ENCODE peak calls at places on chromosomes 6 and 20, in ten cellular contexts. I, S, P, X, D, Y, E, L, J and B are unnamed samples.

GRCh38 chr20:25318471-25319240 is 70.8 kb downstream of the PYGB start:
- DNase-seq in I (no peak), S (no peak), P (no peak), X (peak; percentile 76), D (no peak), Y (no peak), E (peak; percentile 4), L (no peak), J (no peak), B (no peak)

GRCh38 chr20:4726710-4727391 is 5.1 kb downstream of the PRND start:
- DNase-seq in I (no peak), S (peak; percentile 73), P (peak; percentile 20), X (peak; percentile 56), D (no peak), Y (no peak), E (no peak), L (no peak), J (peak; percentile 42), B (no peak)

GRCh38 chr6:128098000-128098581 is 197.2 kb upstream of the THEMIS start:
- DNase-seq in I (no peak), S (peak; percentile 52), P (no peak), X (no peak), D (no peak), Y (no peak), E (no peak), L (no peak), J (peak; percentile 18), B (no peak)

GRCh38 chr6:169913096-169913615 is 161.7 kb downstream of the ERMARD start:
- DNase-seq in I (no peak), S (no peak), P (no peak), X (no peak), D (no peak), Y (no peak), E (no peak), L (no peak), J (no peak), B (no peak)

GRCh38 chr6:68128211-68128610 is 506.9 kb upstream of the ADGRB3 start:
- DNase-seq in I (no peak), S (no peak), P (no peak), X (no peak), D (no peak), Y (no peak), E (no peak), L (no peak), J (no peak), B (no peak)

GRCh38 chr6:166591026-166591425 is 4.5 kb upstream of the RAMACL start:
- DNase-seq in I (no peak), S (no peak), P (no peak), X (no peak), D (no peak), Y (no peak), E (no peak), L (no peak), J (no peak), B (no peak)

GRCh38 chr6:119079288-119079809 is 885 bp upstream of the FAM184A start:
- DNase-seq in I (no peak), S (peak; percentile 28), P (no peak), X (no peak), D (no peak), Y (peak; percentile 43), E (no peak), L (no peak), J (peak; percentile 46), B (no peak)

GRCh38 chr6:30450908-30451818 is 38.1 kb upstream of the HLA-E start:
- DNase-seq in I (no peak), S (peak; percentile 77), P (peak; percentile 38), X (no peak), D (peak; percentile 70), Y (no peak), E (peak; percentile 27), L (peak; percentile 59), J (peak; percentile 84), B (peak; percentile 37)

GRCh38 chr6:125974214-125974866 is 12.0 kb upstream of the TRMT11 start:
- DNase-seq in I (no peak), S (peak; percentile 32), P (no peak), X (no peak), D (no peak), Y (peak; percentile 71), E (no peak), L (no peak), J (peak; percentile 66), B (no peak)

GRCh38 chr6:81476881-81477280 is 275.6 kb downstream of the TENT5A start:
- DNase-seq in I (no peak), S (peak; percentile 41), P (no peak), X (no peak), D (no peak), Y (no peak), E (no peak), L (no peak), J (peak; percentile 46), B (no peak)

GRCh38 chr6:81475646-81476045 is 276.8 kb downstream of the TENT5A start:
- DNase-seq in I (no peak), S (no peak), P (no peak), X (no peak), D (no peak), Y (no peak), E (no peak), L (no peak), J (peak; percentile 22), B (no peak)

GRCh38 chr6:81484251-81484650 is 268.2 kb downstream of the TENT5A start:
- DNase-seq in I (no peak), S (no peak), P (no peak), X (no peak), D (no peak), Y (no peak), E (no peak), L (no peak), J (no peak), B (no peak)

GRCh38 chr6:81485395-81485794 is 267.1 kb downstream of the TENT5A start:
- DNase-seq in I (no peak), S (no peak), P (no peak), X (no peak), D (no peak), Y (no peak), E (no peak), L (no peak), J (no peak), B (no peak)

GRCh38 chr6:81480139-81480538 is 272.3 kb downstream of the TENT5A start:
- DNase-seq in I (no peak), S (peak; percentile 50), P (no peak), X (no peak), D (no peak), Y (peak; percentile 77), E (no peak), L (no peak), J (peak; percentile 31), B (no peak)
- H3K4me3 ChIP-seq in I (no peak overlapping the region), S (no peak overlapping the region), P (no peak overlapping the region), X (no peak overlapping the region), D (no peak overlapping the region), Y (no peak overlapping the region), E (no peak overlapping the region), L (no peak overlapping the region), J (no peak overlapping the region), B (no peak overlapping the region)

DNA sequence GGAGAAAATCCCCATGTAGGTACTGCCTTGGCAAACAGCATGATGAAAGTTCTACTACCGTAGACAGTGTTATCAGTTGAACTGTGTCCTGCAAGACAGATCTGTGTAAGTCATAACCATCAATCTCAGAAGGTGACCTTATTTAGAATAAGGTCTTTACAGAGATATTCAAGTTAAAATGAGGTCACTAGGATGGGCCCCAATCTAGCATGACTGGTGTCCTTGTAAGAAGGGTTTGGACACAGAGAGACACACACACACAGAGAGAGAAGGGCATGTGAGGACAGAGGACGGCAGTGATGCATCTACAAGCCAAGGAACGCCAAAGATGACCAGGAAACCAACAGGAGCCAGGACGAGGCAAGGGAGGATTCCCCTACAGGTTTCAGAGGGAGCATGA is 8.8 kb downstream of the TXNDC5 start:
- DNase-seq in I (no peak), S (no peak), P (no peak), X (no peak), D (no peak), Y (no peak), E (no peak), L (no peak), J (no peak), B (no peak)
- H3K4me3 ChIP-seq in I (no peak overlapping the region), S (no peak overlapping the region), P (no peak overlapping the region), X (no peak overlapping the region), D (no peak overlapping the region), Y (no peak overlapping the region), E (no peak overlapping the region), L (no peak overlapping the region), J (no peak overlapping the region), B (no peak overlapping the region)

GRCh38 chr20:56974499-56975250 is 291.8 kb downstream of the BMP7 start:
- DNase-seq in I (no peak), S (peak; percentile 32), P (peak; percentile 59), X (no peak), D (no peak), Y (peak; percentile 89), E (peak; percentile 69), L (no peak), J (peak; percentile 66), B (no peak)
- H3K4me3 ChIP-seq in I (no peak overlapping the region), S (no peak overlapping the region), P (no peak overlapping the region), X (no peak overlapping the region), D (no peak overlapping the region), Y (peak overlapping the region; percentile 48), E (no peak overlapping the region), L (no peak overlapping the region), J (no peak overlapping the region), B (no peak overlapping the region)

GRCh38 chr20:22579119-22579427 is 5.3 kb downstream of the FOXA2 start:
- DNase-seq in I (no peak), S (no peak), P (no peak), X (no peak), D (no peak), Y (no peak), E (no peak), L (no peak), J (no peak), B (no peak)

GRCh38 chr20:22576273-22576672 is 8.1 kb downstream of the FOXA2 start:
- DNase-seq in I (no peak), S (no peak), P (no peak), X (no peak), D (no peak), Y (no peak), E (peak; percentile 44), L (no peak), J (no peak), B (no peak)

GRCh38 chr20:22578221-22579118 is 5.9 kb downstream of the FOXA2 start:
- DNase-seq in I (no peak), S (no peak), P (peak; percentile 22), X (no peak), D (no peak), Y (no peak), E (peak; percentile 77), L (no peak), J (no peak), B (no peak)

GRCh38 chr20:22576733-22577514 is 7.4 kb downstream of the FOXA2 start:
- DNase-seq in I (no peak), S (no peak), P (no peak), X (no peak), D (no peak), Y (no peak), E (peak; percentile 45), L (no peak), J (no peak), B (no peak)

DNA sequence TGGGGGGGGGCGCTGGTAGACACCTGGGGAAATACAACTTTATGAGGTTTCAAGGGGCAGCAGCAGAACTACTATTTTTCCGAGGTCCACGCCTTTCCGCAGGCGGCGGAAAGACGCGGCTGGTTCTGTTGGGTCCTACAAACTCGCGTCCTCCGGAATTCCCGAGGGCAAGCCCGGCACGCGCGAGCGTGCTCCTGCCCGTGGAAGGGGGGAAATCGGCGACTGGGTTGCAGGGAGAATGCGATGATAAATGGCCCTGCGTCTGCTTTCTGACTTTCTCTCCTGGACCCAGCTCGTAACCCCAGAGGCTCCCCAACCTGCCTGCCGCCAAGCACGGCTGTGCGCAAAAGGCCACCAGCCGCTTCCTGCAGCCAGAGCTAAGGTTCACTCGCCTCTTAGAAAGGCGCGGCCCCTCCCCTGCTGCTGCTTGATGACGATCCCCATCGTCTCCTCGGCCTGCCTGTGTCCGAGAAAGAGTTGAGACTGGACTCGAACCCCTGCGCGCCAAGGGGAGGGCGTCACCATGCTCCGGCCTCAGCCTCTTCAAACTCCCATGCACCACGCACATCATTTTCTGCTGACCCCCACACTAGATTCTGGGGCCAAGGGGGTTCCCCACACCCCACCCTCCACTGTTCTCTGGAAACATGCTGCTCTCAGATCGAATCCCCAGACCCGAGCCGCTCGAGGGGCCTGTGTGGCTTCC is 6.7 kb downstream of the FOXA2 start:
- DNase-seq in I (no peak), S (no peak), P (peak; percentile 45), X (no peak), D (no peak), Y (no peak), E (peak; percentile 80), L (no peak), J (no peak), B (no peak)
- H3K4me3 ChIP-seq in I (no peak overlapping the region), S (no peak overlapping the region), P (peak overlapping the region; percentile 44), X (no peak overlapping the region), D (no peak overlapping the region), Y (no peak overlapping the region), E (peak overlapping the region; percentile 6), L (no peak overlapping the region), J (no peak overlapping the region), B (no peak overlapping the region)